ENCODE peak calls at places on chromosomes 4 and X, in nine cellular contexts. L is astrocyte of the spinal cord, U is WTC11, O is ovary, P is hepatocyte, E is PC-3, W is fibroblast of lung, F is foreskin fibroblast, A is B cell. N is an unnamed sample.

GRCh38 chr4:7976634-7977033 is 37.0 kb upstream of the AFAP1 start:
- DNase-seq in L (no peak), U (no peak), O (no peak), P (no peak), E (no peak), W (no peak), F (no peak), A (no peak), N (no peak)

GRCh38 chr4:163382178-163382869 is 38.6 kb downstream of the NPY5R start:
- DNase-seq in L (no peak), U (no peak), O (no peak), P (no peak), E (peak), W (no peak), F (no peak), A (no peak), N (no peak)

GRCh38 chr4:122798101-122798500 is 28.5 kb upstream of the FGF2 start:
- DNase-seq in L (peak), U (peak), O (peak), P (peak), E (no peak), W (peak), F (peak), A (no peak), N (no peak)

GRCh38 chrX:115679460-115679859 is 118.5 kb downstream of the PLS3 start:
- DNase-seq in L (peak), U (no peak), O (no peak), P (peak), E (peak), W (peak), F (peak), A (no peak), N (no peak)

GRCh38 chr4:28921886-28922285 is 1798.3 kb upstream of the PCDH7 start:
- DNase-seq in L (peak), U (no peak), O (no peak), P (no peak), E (peak), W (peak), F (no peak), A (no peak), N (no peak)

GRCh38 chrX:9091253-9091652 is 57.3 kb upstream of the FAM9B start:
- DNase-seq in L (no peak), U (no peak), O (no peak), P (no peak), E (no peak), W (no peak), F (no peak), A (peak), N (no peak)

GRCh38 chr4:184824776-184825393 is 883 bp downstream of the ACSL1 start:
- DNase-seq in L (peak), U (no peak), O (no peak), P (no peak), E (peak), W (no peak), F (no peak), A (peak), N (no peak)

GRCh38 chr4:102683846-102684581 is 76.8 kb downstream of the MANBA start:
- DNase-seq in L (no peak), U (no peak), O (no peak), P (no peak), E (no peak), W (no peak), F (no peak), A (no peak), N (no peak)

GRCh38 chr4:170190265-170190664 is 100.5 kb upstream of the AADAT start:
- DNase-seq in L (no peak), U (no peak), O (no peak), P (no peak), E (peak), W (no peak), F (no peak), A (no peak), N (no peak)

GRCh38 chr4:53635697-53636483 is 44.6 kb upstream of the LNX1 start:
- DNase-seq in L (no peak), U (no peak), O (no peak), P (no peak), E (no peak), W (no peak), F (no peak), A (no peak), N (no peak)

GRCh38 chrX:20026278-20026677 is 35.4 kb upstream of the BCLAF3 start:
- DNase-seq in L (peak), U (no peak), O (no peak), P (no peak), E (peak), W (peak), F (peak), A (no peak), N (no peak)

GRCh38 chr4:53151489-53151788 is 214.4 kb downstream of the SCFD2 start:
- DNase-seq in L (no peak), U (no peak), O (no peak), P (no peak), E (no peak), W (no peak), F (no peak), A (no peak), N (no peak)

GRCh38 chr4:8493484-8493883 is 52.9 kb downstream of the TRMT44 start:
- DNase-seq in L (no peak), U (no peak), O (no peak), P (no peak), E (no peak), W (no peak), F (no peak), A (no peak), N (no peak)

GRCh38 chr4:25908491-25908901 is 5.5 kb upstream of the SMIM20 start:
- DNase-seq in L (peak), U (no peak), O (no peak), P (peak), E (peak), W (peak), F (peak), A (no peak), N (no peak)

GRCh38 chrX:10110984-10111363 is 45.8 kb upstream of the CLCN4 start:
- DNase-seq in L (no peak), U (no peak), O (no peak), P (no peak), E (no peak), W (no peak), F (no peak), A (peak), N (no peak)

GRCh38 chr4:25406081-25406692 is 29.1 kb downstream of the ANAPC4 start:
- DNase-seq in L (peak), U (no peak), O (no peak), P (no peak), E (no peak), W (peak), F (peak), A (no peak), N (no peak)

GRCh38 chrX:38970845-38971244 is 169.6 kb downstream of the MID1IP1 start:
- DNase-seq in L (no peak), U (no peak), O (no peak), P (no peak), E (no peak), W (no peak), F (no peak), A (no peak), N (no peak)

GRCh38 chrX:91434351-91435168 is at the start of gene PABPC5:
- DNase-seq in L (peak), U (peak), O (peak), P (peak), E (peak), W (peak), F (peak), A (no peak), N (peak)

GRCh38 chrX:14607446-14607845 is 78.1 kb downstream of the GLRA2 start:
- DNase-seq in L (no peak), U (no peak), O (no peak), P (no peak), E (no peak), W (no peak), F (no peak), A (no peak), N (no peak)

GRCh38 chr4:73257995-73258667 is 467 bp downstream of the ANKRD17 start:
- DNase-seq in L (peak), U (no peak), O (peak), P (peak), E (peak), W (peak), F (peak), A (no peak), N (no peak)

GRCh38 chr4:73259552-73260140 is 1.0 kb upstream of the ANKRD17 start:
- DNase-seq in L (no peak), U (no peak), O (no peak), P (peak), E (no peak), W (peak), F (no peak), A (no peak), N (no peak)

GRCh38 chr4:73257242-73257994 is 1.2 kb downstream of the ANKRD17 start:
- DNase-seq in L (peak), U (peak), O (peak), P (peak), E (peak), W (peak), F (peak), A (peak), N (peak)

DNA sequence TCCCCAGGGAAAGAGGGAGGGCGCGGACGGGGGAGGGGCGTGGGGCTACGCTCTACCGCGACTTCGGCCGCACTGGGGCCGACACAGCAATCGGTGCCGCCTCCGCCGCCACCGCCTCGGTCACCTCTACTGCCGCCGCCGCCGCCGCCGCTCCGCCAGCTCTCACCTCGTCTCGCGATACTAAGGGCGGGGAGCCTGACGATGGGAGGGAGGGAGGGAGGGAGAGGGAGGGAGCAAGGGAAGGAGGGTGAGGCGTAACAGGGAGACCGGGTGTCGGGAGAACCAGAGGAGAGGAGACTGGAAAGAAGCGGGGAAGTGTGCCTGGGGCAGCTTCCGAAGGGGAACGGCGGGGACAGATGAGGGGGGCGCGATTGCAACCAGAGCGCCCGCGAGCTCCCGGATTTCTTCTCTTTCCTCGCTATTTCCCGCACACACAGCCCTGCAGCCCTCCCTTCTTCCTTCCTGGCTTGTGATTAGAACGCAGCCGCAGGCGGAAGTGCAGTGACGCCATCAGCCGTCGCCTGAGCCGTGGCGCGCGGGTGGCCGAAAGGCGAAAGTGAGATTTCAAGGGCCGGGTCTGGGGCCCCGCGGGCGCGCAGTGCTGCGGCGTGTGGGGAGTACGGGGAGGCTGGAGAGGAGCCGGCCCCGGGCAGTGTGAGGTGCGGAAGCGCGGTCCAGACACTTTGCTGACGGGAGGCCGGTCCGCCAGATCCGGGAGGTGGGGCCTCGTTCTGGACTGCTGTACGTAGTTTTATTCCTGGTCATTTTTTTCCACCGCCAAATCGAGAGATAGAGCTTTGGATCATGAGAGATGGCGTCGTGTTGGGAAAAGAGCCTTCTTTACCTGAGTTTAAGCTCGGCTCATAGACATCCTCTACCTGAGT is at the start of gene ANKRD17:
- DNase-seq in L (peak), U (peak), O (peak), P (peak), E (peak), W (peak), F (peak), A (peak), N (peak)
- TF ChIP-seq CTCF in L (no peak), U (no peak), O (no peak), P (no peak), E (peak), W (no peak), F (no peak), A (no peak), N (no peak)

DNA sequence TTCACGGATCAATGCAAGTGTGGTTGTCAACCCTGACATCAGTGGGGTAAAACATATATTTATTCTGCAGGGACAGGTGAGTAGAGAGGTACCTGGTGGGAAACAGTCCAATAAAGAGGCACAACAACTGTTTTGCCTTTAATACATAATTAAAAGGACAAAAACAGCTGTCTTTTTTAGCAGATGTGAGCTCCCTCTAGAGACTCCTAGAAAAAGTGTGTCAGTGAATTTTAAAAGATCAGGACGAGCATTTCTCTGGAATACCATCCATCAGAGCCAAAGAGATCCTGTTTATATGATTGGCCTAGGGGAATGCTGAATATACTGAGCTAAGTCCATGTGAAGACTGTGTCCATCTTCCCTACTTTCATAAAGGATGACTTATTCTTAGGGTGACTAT is 58.3 kb downstream of the TMEM144 start:
- DNase-seq in L (no peak), U (no peak), O (no peak), P (no peak), E (no peak), W (no peak), F (no peak), A (no peak), N (no peak)
- TF ChIP-seq CTCF in L (no peak), U (no peak), O (no peak), P (no peak), E (peak), W (no peak), F (no peak), A (no peak), N (no peak)

GRCh38 chrX:22273714-22274317 is 1.1 kb downstream of the CBLL2 start:
- DNase-seq in L (no peak), U (no peak), O (no peak), P (no peak), E (no peak), W (no peak), F (no peak), A (no peak), N (no peak)

GRCh38 chrX:22272613-22273012 is at the start of gene CBLL2:
- DNase-seq in L (no peak), U (no peak), O (no peak), P (no peak), E (no peak), W (no peak), F (no peak), A (no peak), N (no peak)

GRCh38 chrX:22276781-22277180 is 4.1 kb downstream of the CBLL2 start:
- DNase-seq in L (peak), U (no peak), O (no peak), P (no peak), E (peak), W (peak), F (no peak), A (no peak), N (no peak)

DNA sequence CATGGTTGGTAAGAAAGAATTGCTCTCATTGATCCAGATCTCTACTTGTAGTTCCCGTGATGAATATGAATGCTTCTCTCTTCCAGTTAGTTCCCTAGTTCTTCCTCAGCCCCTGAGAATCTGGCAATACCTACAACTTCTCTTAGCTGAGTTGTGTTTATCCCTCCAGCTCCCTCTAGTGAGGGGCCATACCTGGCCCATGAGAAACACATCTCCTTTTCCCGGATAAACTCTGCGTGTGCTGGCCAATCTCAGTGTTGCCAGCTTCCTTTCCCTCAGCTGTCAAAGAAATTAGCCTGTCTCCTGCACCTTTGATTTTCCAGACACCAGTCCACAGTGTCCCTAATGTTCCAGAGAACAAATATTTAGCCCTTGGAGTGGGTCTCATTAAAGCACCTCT is 5.7 kb downstream of the CBLL2 start:
- DNase-seq in L (no peak), U (no peak), O (no peak), P (no peak), E (peak), W (no peak), F (no peak), A (no peak), N (no peak)
- TF ChIP-seq CTCF in L (no peak), U (no peak), O (no peak), P (no peak), E (peak), W (no peak), F (no peak), A (no peak), N (no peak)

GRCh38 chrX:18933611-18934010 is 50.3 kb downstream of the PHKA2 start:
- DNase-seq in L (no peak), U (no peak), O (no peak), P (no peak), E (no peak), W (no peak), F (no peak), A (no peak), N (no peak)

GRCh38 chrX:18934708-18935107 is 49.2 kb downstream of the PHKA2 start:
- DNase-seq in L (no peak), U (no peak), O (no peak), P (no peak), E (no peak), W (no peak), F (no peak), A (no peak), N (no peak)

GRCh38 chrX:18929775-18930174 is 54.1 kb downstream of the PHKA2 start:
- DNase-seq in L (no peak), U (no peak), O (no peak), P (no peak), E (no peak), W (no peak), F (no peak), A (no peak), N (no peak)

GRCh38 chrX:18935893-18936292 is 48.0 kb downstream of the PHKA2 start:
- DNase-seq in L (no peak), U (no peak), O (no peak), P (peak), E (no peak), W (no peak), F (no peak), A (no peak), N (no peak)

GRCh38 chrX:18931972-18932371 is 51.9 kb downstream of the PHKA2 start:
- DNase-seq in L (peak), U (peak), O (no peak), P (peak), E (peak), W (peak), F (peak), A (no peak), N (no peak)
- TF ChIP-seq CTCF in L (peak), U (no peak), O (no peak), P (peak), E (peak), W (peak), F (peak), A (no peak), N (no peak)

GRCh38 chr4:156113138-156113537 is 159.5 kb upstream of the CTSO start:
- DNase-seq in L (no peak), U (no peak), O (no peak), P (no peak), E (peak), W (peak), F (no peak), A (no peak), N (no peak)
- TF ChIP-seq CTCF in L (peak), U (no peak), O (no peak), P (peak), E (peak), W (no peak), F (no peak), A (no peak), N (no peak)

DNA sequence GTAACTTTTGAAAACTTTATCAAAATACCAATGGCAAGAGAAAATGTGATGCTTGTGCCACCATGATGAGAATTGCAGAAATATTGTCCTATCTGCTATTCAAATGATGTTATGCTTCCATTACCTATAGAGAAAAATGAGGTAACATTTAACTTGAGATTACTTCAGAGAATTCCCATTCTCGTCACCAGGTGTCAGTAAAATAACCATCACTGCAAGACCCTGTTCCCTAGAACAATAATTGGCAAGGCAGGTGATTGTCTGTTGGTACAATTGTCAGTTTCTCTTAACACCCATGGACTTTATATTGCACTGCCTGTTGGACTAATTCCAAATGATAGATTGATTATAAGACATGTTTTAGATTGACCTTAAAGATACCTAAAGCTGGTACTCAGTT is 179.9 kb downstream of the GABRG1 start:
- DNase-seq in L (no peak), U (no peak), O (no peak), P (no peak), E (peak), W (no peak), F (no peak), A (no peak), N (no peak)
- TF ChIP-seq CTCF in L (no peak), U (peak), O (no peak), P (no peak), E (peak), W (no peak), F (no peak), A (no peak), N (no peak)

DNA sequence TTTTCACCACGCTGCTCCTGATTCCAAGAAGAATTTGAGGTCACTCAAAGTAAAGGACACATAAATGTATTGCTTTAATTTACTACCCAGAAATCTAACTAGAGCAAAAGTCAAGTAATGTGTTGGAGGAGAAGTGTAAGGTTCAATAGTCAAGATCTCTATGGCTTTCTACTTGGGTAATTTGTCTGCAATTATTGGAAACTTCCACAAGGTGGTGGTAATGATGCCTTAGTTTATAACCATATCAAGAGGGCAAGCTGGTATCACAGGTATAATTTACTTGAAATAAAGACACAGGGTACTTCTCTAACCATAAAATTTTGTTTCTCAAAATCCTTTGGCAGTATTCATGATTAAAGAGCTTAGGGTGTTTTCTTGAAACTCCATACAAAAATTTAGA is 10.2 kb upstream of the GRIA3 start:
- DNase-seq in L (no peak), U (no peak), O (no peak), P (no peak), E (peak), W (no peak), F (no peak), A (no peak), N (no peak)
- TF ChIP-seq CTCF in L (peak), U (no peak), O (no peak), P (no peak), E (peak), W (peak), F (peak), A (no peak), N (no peak)

GRCh38 chr4:187175197-187175596 is 451.5 kb upstream of the FAT1 start:
- DNase-seq in L (no peak), U (no peak), O (no peak), P (no peak), E (peak), W (no peak), F (no peak), A (no peak), N (no peak)
- TF ChIP-seq CTCF in L (no peak), U (no peak), O (no peak), P (no peak), E (peak), W (peak), F (no peak), A (no peak), N (no peak)

N was measured in omental fat pad.